ENCODE peak calls at places on chromosomes 12 and 14, in six cellular contexts. One of them, this sample, is unnamed.

GRCh38 chr12:32307352-32307751 is 92.0 kb upstream of the FGD4 start:
- DNase-seq in GM12878: no peak
- DNase-seq in H1: no peak
- DNase-seq in GM12891: no peak
- DNase-seq in HepG2: no peak
- DNase-seq in K562: no peak
- DNase-seq in this sample: no peak

GRCh38 chr12:60333461-60333860 is 737.6 kb downstream of the SLC16A7 start:
- DNase-seq in GM12878: no peak
- DNase-seq in H1: no peak
- DNase-seq in GM12891: no peak
- DNase-seq in HepG2: no peak
- DNase-seq in K562: no peak
- DNase-seq in this sample: no peak

GRCh38 chr12:112008918-112009317 is 4.0 kb downstream of the TMEM116 start:
- DNase-seq in GM12878: no peak
- DNase-seq in H1: no peak
- DNase-seq in GM12891: no peak
- DNase-seq in HepG2: no peak
- DNase-seq in K562: no peak
- DNase-seq in this sample: no peak

GRCh38 chr12:124636138-124636968 is 68.9 kb upstream of the NCOR2 start:
- DNase-seq in GM12878: peak
- DNase-seq in H1: no peak
- DNase-seq in GM12891: no peak
- DNase-seq in HepG2: no peak
- DNase-seq in K562: peak
- DNase-seq in this sample: no peak

GRCh38 chr12:8559676-8560075 is 19.0 kb upstream of the CLEC4E start:
- DNase-seq in GM12878: no peak
- DNase-seq in H1: no peak
- DNase-seq in GM12891: no peak
- DNase-seq in HepG2: no peak
- DNase-seq in K562: no peak
- DNase-seq in this sample: no peak

GRCh38 chr14:37864861-37865718 is 269.7 kb downstream of the TTC6 start:
- DNase-seq in GM12878: no peak
- DNase-seq in H1: no peak
- DNase-seq in GM12891: no peak
- DNase-seq in HepG2: peak
- DNase-seq in K562: no peak
- DNase-seq in this sample: no peak

GRCh38 chr14:69475194-69475818 is 9.2 kb upstream of the PLEKHD1 start:
- DNase-seq in GM12878: no peak
- DNase-seq in H1: no peak
- DNase-seq in GM12891: no peak
- DNase-seq in HepG2: peak
- DNase-seq in K562: no peak
- DNase-seq in this sample: no peak

GRCh38 chr12:46103691-46104090 is 113.3 kb upstream of the SCAF11 start:
- DNase-seq in GM12878: no peak
- DNase-seq in H1: no peak
- DNase-seq in GM12891: no peak
- DNase-seq in HepG2: no peak
- DNase-seq in K562: no peak
- DNase-seq in this sample: no peak

GRCh38 chr12:106918746-106919145 is 37.0 kb upstream of the TMEM263 start:
- DNase-seq in GM12878: no peak
- DNase-seq in H1: no peak
- DNase-seq in GM12891: no peak
- DNase-seq in HepG2: peak
- DNase-seq in K562: no peak
- DNase-seq in this sample: no peak

GRCh38 chr12:51335931-51336330 is 10.5 kb downstream of the CELA1 start:
- DNase-seq in GM12878: no peak
- DNase-seq in H1: no peak
- DNase-seq in GM12891: no peak
- DNase-seq in HepG2: no peak
- DNase-seq in K562: no peak
- DNase-seq in this sample: no peak

GRCh38 chr12:120938496-120938895 is 34.3 kb upstream of the SPPL3 start:
- DNase-seq in GM12878: no peak
- DNase-seq in H1: no peak
- DNase-seq in GM12891: no peak
- DNase-seq in HepG2: no peak
- DNase-seq in K562: no peak
- DNase-seq in this sample: no peak

GRCh38 chr14:20684662-20685456 is 499 bp downstream of the RNASE4 start:
- DNase-seq in GM12878: no peak
- DNase-seq in H1: no peak
- DNase-seq in GM12891: no peak
- DNase-seq in HepG2: peak
- DNase-seq in K562: no peak
- DNase-seq in this sample: no peak

GRCh38 chr14:103007555-103007954 is 49.8 kb downstream of the CDC42BPB start:
- DNase-seq in GM12878: no peak
- DNase-seq in H1: no peak
- DNase-seq in GM12891: no peak
- DNase-seq in HepG2: no peak
- DNase-seq in K562: no peak
- DNase-seq in this sample: no peak

GRCh38 chr12:51774936-51775335 is 73.6 kb downstream of the FIGNL2 start:
- DNase-seq in GM12878: no peak
- DNase-seq in H1: no peak
- DNase-seq in GM12891: no peak
- DNase-seq in HepG2: no peak
- DNase-seq in K562: no peak
- DNase-seq in this sample: no peak

GRCh38 chr12:95393191-95393790 is 80.7 kb upstream of the METAP2 start:
- DNase-seq in GM12878: no peak
- DNase-seq in H1: no peak
- DNase-seq in GM12891: no peak
- DNase-seq in HepG2: no peak
- DNase-seq in K562: no peak
- DNase-seq in this sample: no peak

GRCh38 chr14:105899071-105899641 is 372.8 kb downstream of the TMEM121 start:
- DNase-seq in GM12878: no peak
- DNase-seq in H1: no peak
- DNase-seq in GM12891: no peak
- DNase-seq in HepG2: no peak
- DNase-seq in K562: no peak
- DNase-seq in this sample: no peak

GRCh38 chr14:91714805-91715204 is 17.1 kb downstream of the CATSPERB start:
- DNase-seq in GM12878: no peak
- DNase-seq in H1: no peak
- DNase-seq in GM12891: no peak
- DNase-seq in HepG2: no peak
- DNase-seq in K562: no peak
- DNase-seq in this sample: no peak

GRCh38 chr12:109573914-109574244 is 285 bp downstream of the MVK start:
- DNase-seq in GM12878: no peak
- DNase-seq in H1: no peak
- DNase-seq in GM12891: no peak
- DNase-seq in HepG2: no peak
- DNase-seq in K562: no peak
- DNase-seq in this sample: no peak

GRCh38 chr14:96079066-96079465 is 39.9 kb downstream of the C14orf132 start:
- DNase-seq in GM12878: no peak
- DNase-seq in H1: no peak
- DNase-seq in GM12891: no peak
- DNase-seq in HepG2: no peak
- DNase-seq in K562: no peak
- DNase-seq in this sample: no peak

GRCh38 chr12:130070017-130070653 is 92.1 kb upstream of the FZD10 start:
- DNase-seq in GM12878: no peak
- DNase-seq in H1: no peak
- DNase-seq in GM12891: no peak
- DNase-seq in HepG2: no peak
- DNase-seq in K562: peak
- DNase-seq in this sample: no peak

GRCh38 chr12:71504471-71504852 is 64.9 kb downstream of the LGR5 start:
- DNase-seq in GM12878: no peak
- DNase-seq in H1: no peak
- DNase-seq in GM12891: no peak
- DNase-seq in HepG2: no peak
- DNase-seq in K562: no peak
- DNase-seq in this sample: no peak

GRCh38 chr14:99688210-99688581 is 4.1 kb downstream of the CYP46A1 start:
- DNase-seq in GM12878: no peak
- DNase-seq in H1: no peak
- DNase-seq in GM12891: no peak
- DNase-seq in HepG2: no peak
- DNase-seq in K562: no peak
- DNase-seq in this sample: no peak

GRCh38 chr14:79573486-79573885 is 637.8 kb downstream of the DIO2 start:
- DNase-seq in GM12878: no peak
- DNase-seq in H1: no peak
- DNase-seq in GM12891: no peak
- DNase-seq in HepG2: no peak
- DNase-seq in K562: no peak
- DNase-seq in this sample: no peak

GRCh38 chr12:24977060-24977459 is 28.2 kb upstream of the BCAT1 start:
- DNase-seq in GM12878: no peak
- DNase-seq in H1: no peak
- DNase-seq in GM12891: no peak
- DNase-seq in HepG2: no peak
- DNase-seq in K562: no peak
- DNase-seq in this sample: no peak

GRCh38 chr12:7450667-7451066 is 6.7 kb upstream of the CD163L1 start:
- DNase-seq in GM12878: no peak
- DNase-seq in H1: no peak
- DNase-seq in GM12891: no peak
- DNase-seq in HepG2: peak
- DNase-seq in K562: peak
- DNase-seq in this sample: no peak

GRCh38 chr14:92565718-92566115 is 52.1 kb downstream of the RIN3 start:
- DNase-seq in GM12878: no peak
- DNase-seq in H1: no peak
- DNase-seq in GM12891: no peak
- DNase-seq in HepG2: no peak
- DNase-seq in K562: no peak
- DNase-seq in this sample: no peak

GRCh38 chr14:103155826-103156394 is 32.6 kb downstream of the TNFAIP2 start:
- DNase-seq in GM12878: no peak
- DNase-seq in H1: no peak
- DNase-seq in GM12891: no peak
- DNase-seq in HepG2: no peak
- DNase-seq in K562: no peak
- DNase-seq in this sample: no peak

GRCh38 chr14:89603938-89604480 is 187.0 kb upstream of the FOXN3 start:
- DNase-seq in GM12878: no peak
- DNase-seq in H1: no peak
- DNase-seq in GM12891: no peak
- DNase-seq in HepG2: no peak
- DNase-seq in K562: no peak
- DNase-seq in this sample: no peak

GRCh38 chr14:89600029-89600428 is 183.0 kb upstream of the FOXN3 start:
- DNase-seq in GM12878: no peak
- DNase-seq in H1: no peak
- DNase-seq in GM12891: no peak
- DNase-seq in HepG2: no peak
- DNase-seq in K562: no peak
- DNase-seq in this sample: no peak

GRCh38 chr14:89592961-89593360 is 175.9 kb upstream of the FOXN3 start:
- DNase-seq in GM12878: no peak
- DNase-seq in H1: no peak
- DNase-seq in GM12891: no peak
- DNase-seq in HepG2: no peak
- DNase-seq in K562: no peak
- DNase-seq in this sample: no peak

GRCh38 chr14:89600950-89601826 is 184.2 kb upstream of the FOXN3 start:
- DNase-seq in GM12878: no peak
- DNase-seq in H1: no peak
- DNase-seq in GM12891: no peak
- DNase-seq in HepG2: no peak
- DNase-seq in K562: no peak
- DNase-seq in this sample: no peak

GRCh38 chr14:89598548-89599186 is 181.6 kb upstream of the FOXN3 start:
- DNase-seq in GM12878: no peak
- DNase-seq in H1: no peak
- DNase-seq in GM12891: no peak
- DNase-seq in HepG2: peak
- DNase-seq in K562: no peak
- DNase-seq in this sample: no peak
- TF ChIP-seq TAF1 in GM12878: no peak
- TF ChIP-seq TAF1 in H1: no peak
- TF ChIP-seq TAF1 in GM12891: no peak
- TF ChIP-seq TAF1 in HepG2: no peak
- TF ChIP-seq TAF1 in K562: no peak
- TF ChIP-seq TAF1 in this sample: no peak

DNA sequence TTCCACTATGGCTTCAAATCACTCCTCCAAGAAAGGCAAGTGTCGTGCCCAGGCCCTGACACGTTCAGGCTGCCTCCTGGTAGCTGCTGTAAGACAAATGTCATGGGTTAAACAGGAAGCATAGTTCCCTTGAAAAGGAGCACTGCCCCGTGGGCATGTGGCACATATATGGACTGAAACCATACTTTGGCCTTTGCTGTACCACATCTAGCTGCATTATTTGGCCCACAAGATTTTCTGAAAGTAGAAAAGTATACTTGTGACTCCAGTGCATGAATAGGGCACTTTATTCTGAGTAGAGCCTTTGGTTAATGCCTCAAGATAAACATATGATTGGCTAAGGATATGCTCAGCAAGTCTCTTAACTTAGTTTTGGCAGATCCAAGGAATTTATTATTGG is 218.7 kb upstream of the EGLN3 start:
- DNase-seq in GM12878: no peak
- DNase-seq in H1: no peak
- DNase-seq in GM12891: no peak
- DNase-seq in HepG2: no peak
- DNase-seq in K562: no peak
- DNase-seq in this sample: no peak
- TF ChIP-seq POLR2A in GM12878: no peak
- TF ChIP-seq POLR2A in H1: no peak
- TF ChIP-seq POLR2A in GM12891: no peak
- TF ChIP-seq POLR2A in HepG2: no peak
- TF ChIP-seq POLR2A in K562: no peak
- TF ChIP-seq POLR2A in this sample: no peak

GRCh38 chr14:59282366-59282765 is 93.9 kb downstream of the DAAM1 start:
- DNase-seq in GM12878: no peak
- DNase-seq in H1: no peak
- DNase-seq in GM12891: no peak
- DNase-seq in HepG2: no peak
- DNase-seq in K562: no peak
- DNase-seq in this sample: no peak
- TF ChIP-seq POLR2AphosphoS5 in GM12878: no peak
- TF ChIP-seq POLR2AphosphoS5 in H1: no peak
- TF ChIP-seq POLR2AphosphoS5 in GM12891: no peak
- TF ChIP-seq POLR2AphosphoS5 in HepG2: no peak
- TF ChIP-seq POLR2AphosphoS5 in K562: no peak
- TF ChIP-seq POLR2AphosphoS5 in this sample: no peak

DNA sequence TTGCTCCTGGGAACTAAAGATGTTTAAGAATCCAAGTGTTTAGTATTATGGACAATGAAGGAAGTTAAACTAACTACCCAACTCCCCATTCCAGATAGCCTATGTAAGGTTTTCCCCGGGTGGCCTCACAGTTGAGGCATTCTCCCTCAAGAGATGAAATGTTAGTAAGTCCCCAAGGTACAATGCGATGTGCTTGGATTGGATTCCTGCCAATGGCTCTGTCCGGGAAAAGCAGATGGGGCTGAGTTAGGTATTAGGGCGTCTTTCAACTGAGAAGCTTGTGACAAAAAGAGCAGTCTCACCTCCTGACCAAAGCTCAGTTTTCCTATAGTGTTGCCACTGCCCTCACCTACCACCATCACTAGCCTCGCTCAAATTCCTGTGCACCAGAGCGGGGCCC is 64.8 kb upstream of the E2F7 start:
- DNase-seq in GM12878: no peak
- DNase-seq in H1: no peak
- DNase-seq in GM12891: no peak
- DNase-seq in HepG2: no peak
- DNase-seq in K562: no peak
- DNase-seq in this sample: no peak
- TF ChIP-seq TAF1 in GM12878: no peak
- TF ChIP-seq TAF1 in H1: no peak
- TF ChIP-seq TAF1 in GM12891: no peak
- TF ChIP-seq TAF1 in HepG2: no peak
- TF ChIP-seq TAF1 in K562: no peak
- TF ChIP-seq TAF1 in this sample: no peak

This sample was measured in GM12892.